ENCODE peak calls at places on chromosomes 11 and 22, in five cellular contexts. Y, S, N, U and O are unnamed samples.

GRCh38 chr11:125489166-125489565 is 6.9 kb downstream of the FEZ1 start:
- DNase-seq in U (no peak), N (no peak), Y (no peak), S (no peak), O (no peak)

GRCh38 chr11:119210035-119210434 is 3.9 kb downstream of the CBL start:
- DNase-seq in U (no peak), Y (no peak), S (no peak), N (no peak), O (no peak)

GRCh38 chr22:36536717-36537116 is 7.8 kb upstream of the EIF3D start:
- DNase-seq in S (no peak), Y (no peak), U (peak; percentile 53), N (no peak), O (no peak)

GRCh38 chr11:84437129-84438123 is 1151.3 kb upstream of the CCDC90B start:
- DNase-seq in U (no peak), S (no peak), N (no peak), Y (no peak), O (peak; percentile 3)

GRCh38 chr22:18050065-18050464 is 25.7 kb upstream of the MICAL3 start:
- DNase-seq in N (no peak), U (no peak), S (no peak), Y (no peak), O (no peak)

GRCh38 chr22:19759459-19759993 is 1.1 kb upstream of the TBX1 start:
- DNase-seq in S (no peak), Y (no peak), U (no peak), N (no peak), O (no peak)

GRCh38 chr11:42066113-42066512 is 606.7 kb upstream of the LRRC4C start:
- DNase-seq in S (no peak), N (no peak), U (peak; percentile 19), Y (no peak), O (no peak)

GRCh38 chr22:19876314-19876940 is 21.8 kb upstream of the GNB1L start:
- DNase-seq in N (no peak), S (no peak), U (peak; percentile 6), Y (peak; percentile 7), O (peak; percentile 31)

GRCh38 chr11:62710001-62710345 is 2.5 kb downstream of the GNG3 start:
- DNase-seq in Y (no peak), N (peak; percentile 55), U (no peak), S (peak; percentile 62), O (peak; percentile 53)

GRCh38 chr11:115409116-115409663 is 95.0 kb downstream of the CADM1 start:
- DNase-seq in Y (no peak), N (no peak), U (no peak), S (no peak), O (no peak)

GRCh38 chr11:62709262-62710000 is 2.0 kb downstream of the GNG3 start:
- DNase-seq in N (peak; percentile 98), S (peak; percentile 99), U (peak; percentile 99), Y (peak; percentile 96), O (peak; percentile 97)

GRCh38 chr11:46364056-46364455 is 16.8 kb downstream of the DGKZ start:
- DNase-seq in N (no peak), U (no peak), S (no peak), Y (no peak), O (no peak)

GRCh38 chr11:62879554-62879953 is 1.1 kb upstream of the SLC3A2 start:
- DNase-seq in Y (peak; percentile 11), N (peak; percentile 39), U (peak; percentile 66), S (peak; percentile 48), O (peak; percentile 58)

GRCh38 chr11:62142921-62143320 is 19.1 kb downstream of the INCENP start:
- DNase-seq in Y (no peak), N (no peak), S (no peak), U (no peak), O (no peak)

GRCh38 chr11:70872950-70873735 is 379.2 kb downstream of the SHANK2 start:
- DNase-seq in U (no peak), Y (no peak), N (no peak), S (no peak), O (no peak)

GRCh38 chr11:11975201-11976092 is 33.0 kb downstream of the DKK3 start:
- DNase-seq in S (no peak), U (no peak), Y (no peak), N (no peak), O (no peak)

GRCh38 chr11:92960886-92961285 is 8.6 kb upstream of the MTNR1B start:
- DNase-seq in S (peak; percentile 21), U (no peak), Y (no peak), N (peak; percentile 10), O (peak; percentile 4)

GRCh38 chr22:46902998-46903916 is 140.8 kb downstream of the TBC1D22A start:
- DNase-seq in N (no peak), S (no peak), U (no peak), Y (no peak), O (no peak)

GRCh38 chr22:37254206-37254866 is 10.3 kb upstream of the RAC2 start:
- DNase-seq in N (peak; percentile 78), Y (no peak), U (no peak), S (peak; percentile 85), O (peak; percentile 78)

GRCh38 chr11:86162257-86162656 is 82.3 kb upstream of the EED start:
- DNase-seq in U (peak; percentile 40), S (peak; percentile 87), Y (peak; percentile 53), N (peak; percentile 83), O (peak; percentile 94)

GRCh38 chr11:368414-369335 is 624 bp upstream of the B4GALNT4 start:
- DNase-seq in U (no peak), N (no peak), Y (no peak), S (peak; percentile 25), O (peak; percentile 8)
- H3K4me3 ChIP-seq in U (no peak overlapping the region), N (no peak overlapping the region), Y (peak overlapping the region; percentile 43), S (no peak overlapping the region), O (peak overlapping the region; percentile 50)

GRCh38 chr22:43088979-43089717 is at the start of gene TTLL1:
- DNase-seq in U (peak; percentile 80), N (peak; percentile 77), S (peak; percentile 87), Y (peak; percentile 36), O (peak; percentile 74)
- TF ChIP-seq CTCF in U (peak; percentile 20), N (peak; percentile 1), S (no peak), Y (no peak), O (peak; percentile 27)

GRCh38 chr11:2267871-2268825 is 2.2 kb downstream of the ASCL2 start:
- DNase-seq in Y (no peak), S (no peak), U (no peak), N (no peak), O (no peak)
- H3K4me3 ChIP-seq in Y (peak overlapping the region; percentile 59), S (no peak overlapping the region), U (peak overlapping the region; percentile 34), N (no peak overlapping the region), O (no peak overlapping the region)

GRCh38 chr11:110366234-110366633 is 63.5 kb upstream of the FDX1 start:
- DNase-seq in S (peak; percentile 81), U (no peak), Y (no peak), N (peak; percentile 23), O (no peak)
- TF ChIP-seq CTCF in S (no peak), U (no peak), Y (no peak), N (no peak), O (no peak)

DNA sequence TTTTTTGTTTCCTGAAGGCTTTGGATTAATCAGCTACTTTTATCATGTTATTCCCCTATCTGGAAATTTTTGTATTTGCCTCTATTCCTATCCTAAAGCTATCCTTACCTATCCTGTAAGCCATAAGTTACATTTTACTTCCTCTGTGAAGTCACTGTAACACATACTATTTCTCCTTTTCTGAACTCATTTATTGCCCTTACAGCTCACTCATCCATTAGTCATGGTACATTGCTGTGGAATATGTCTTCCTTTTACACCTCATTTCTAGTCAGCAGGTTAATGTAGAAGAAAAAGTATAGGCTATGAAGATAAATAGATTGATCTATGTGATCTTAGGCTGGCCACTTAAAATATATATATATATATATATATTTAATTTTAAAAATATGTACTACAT is 28.0 kb downstream of the SWAP70 start:
- DNase-seq in N (peak; percentile 15), Y (no peak), S (peak; percentile 40), U (no peak), O (peak; percentile 38)
- H3K4me3 ChIP-seq in N (no peak overlapping the region), Y (no peak overlapping the region), S (no peak overlapping the region), U (no peak overlapping the region), O (no peak overlapping the region)

GRCh38 chr11:802693-803466 is 2.2 kb downstream of the PIDD1 start:
- DNase-seq in Y (no peak), N (no peak), U (no peak), S (no peak), O (no peak)
- TF ChIP-seq CTCF in Y (no peak), N (no peak), U (no peak), S (no peak), O (no peak)

GRCh38 chr11:35525501-35526175 is at the start of gene PAMR1:
- DNase-seq in Y (no peak), S (peak; percentile 93), U (peak; percentile 25), N (peak; percentile 73), O (peak; percentile 72)

GRCh38 chr11:35526370-35526792 is 965 bp upstream of the PAMR1 start:
- DNase-seq in S (peak; percentile 60), N (peak; percentile 61), U (no peak), Y (no peak), O (peak; percentile 60)

GRCh38 chr11:35523351-35523768 is 2.1 kb downstream of the PAMR1 start:
- DNase-seq in Y (no peak), U (no peak), N (peak; percentile 42), S (peak; percentile 37), O (peak; percentile 68)

GRCh38 chr11:35523861-35524260 is 1.6 kb downstream of the PAMR1 start:
- DNase-seq in U (no peak), Y (no peak), N (no peak), S (no peak), O (no peak)

GRCh38 chr11:35524780-35525179 is 636 bp downstream of the PAMR1 start:
- DNase-seq in Y (no peak), N (peak; percentile 57), S (peak; percentile 72), U (no peak), O (peak; percentile 40)
- H3K4me3 ChIP-seq in Y (no peak overlapping the region), N (peak overlapping the region; percentile 73), S (peak overlapping the region; percentile 67), U (no peak overlapping the region), O (peak overlapping the region; percentile 86)

GRCh38 chr11:96035031-96035743 is 111.3 kb upstream of the MTMR2 start:
- DNase-seq in U (no peak), S (peak; percentile 67), N (no peak), Y (no peak), O (no peak)

GRCh38 chr11:96036863-96037262 is 113.0 kb upstream of the MTMR2 start:
- DNase-seq in Y (no peak), U (peak; percentile 35), S (no peak), N (no peak), O (no peak)

GRCh38 chr11:96038046-96038445 is 114.1 kb upstream of the MTMR2 start:
- DNase-seq in Y (no peak), S (no peak), U (no peak), N (no peak), O (no peak)

GRCh38 chr11:96035744-96036087 is 111.8 kb upstream of the MTMR2 start:
- DNase-seq in Y (no peak), S (peak; percentile 30), U (no peak), N (no peak), O (no peak)

GRCh38 chr11:96037267-96037990 is 113.5 kb upstream of the MTMR2 start:
- DNase-seq in Y (no peak), N (no peak), U (no peak), S (peak; percentile 34), O (no peak)
- TF ChIP-seq CTCF in Y (no peak), N (no peak), U (no peak), S (no peak), O (no peak)